ENCODE peak calls at places on chromosome 21, in four cellular contexts. X is SJSA1; Z is upper lobe of right lung; O is CD4-positive, CD25-positive, alpha-beta regulatory T cell. D is an unnamed sample.
A peak's percentile ranks its signal among the peaks of the same experiment; 100 is the strongest.

GRCh38 chr21:41678944-41679343 is 87.9 kb downstream of the RIPK4 start:
- DNase-seq in O (no peak), Z (peak; percentile 95), X (peak; percentile 99), D (peak; percentile 99)

GRCh38 chr21:42711667-42712066 is 58.2 kb downstream of the PDE9A start:
- DNase-seq in Z (no peak), O (no peak), X (no peak), D (no peak)

GRCh38 chr21:26070822-26071425 is 99.6 kb downstream of the APP start:
- DNase-seq in O (peak; percentile 79), X (no peak), Z (no peak), D (peak; percentile 32)

GRCh38 chr21:27759091-27759659 is 792.3 kb upstream of the ADAMTS5 start:
- DNase-seq in Z (peak; percentile 66), O (no peak), X (no peak), D (peak; percentile 43)

GRCh38 chr21:42162831-42163510 is 56.0 kb upstream of the ABCG1 start:
- DNase-seq in X (peak; percentile 41), O (no peak), Z (peak; percentile 45), D (no peak)

GRCh38 chr21:17903929-17904639 is 84.9 kb upstream of the C21orf91 start:
- DNase-seq in Z (no peak), O (no peak), X (no peak), D (no peak)

GRCh38 chr21:33948096-33948950 is 32.7 kb upstream of the ATP5PO start:
- DNase-seq in X (peak; percentile 74), O (peak; percentile 98), Z (peak; percentile 72), D (peak; percentile 75)

GRCh38 chr21:42161957-42162681 is 56.8 kb upstream of the ABCG1 start:
- DNase-seq in X (peak; percentile 44), Z (peak; percentile 54), O (peak; percentile 33), D (no peak)

GRCh38 chr21:32921632-32922230 is 104.0 kb upstream of the OLIG2 start:
- DNase-seq in X (no peak), Z (peak; percentile 72), O (peak; percentile 36), D (peak; percentile 23)

GRCh38 chr21:15054606-15055239 is 10.1 kb downstream of the NRIP1 start:
- DNase-seq in Z (no peak), O (no peak), X (no peak), D (no peak)

GRCh38 chr21:33011462-33011861 is 14.3 kb upstream of the OLIG2 start:
- DNase-seq in Z (no peak), X (peak; percentile 42), O (no peak), D (no peak)

GRCh38 chr21:31509108-31510017 is 150.1 kb upstream of the SOD1 start:
- DNase-seq in Z (no peak), O (peak; percentile 93), X (peak; percentile 81), D (peak; percentile 57)

GRCh38 chr21:32520885-32521735 is 64.2 kb downstream of the TCP10L start:
- DNase-seq in O (no peak), X (peak; percentile 91), Z (peak; percentile 76), D (no peak)

GRCh38 chr21:22201142-22201541 is 1202.9 kb downstream of the NCAM2 start:
- DNase-seq in X (no peak), O (no peak), Z (no peak), D (peak; percentile 19)

GRCh38 chr21:36297938-36298572 is 21.9 kb upstream of the MORC3 start:
- DNase-seq in Z (peak; percentile 52), O (peak; percentile 97), X (no peak), D (peak; percentile 52)

GRCh38 chr21:22791986-22792560 is 1793.9 kb downstream of the NCAM2 start:
- DNase-seq in X (no peak), Z (no peak), O (peak; percentile 34), D (no peak)

GRCh38 chr21:16789636-16790035 is 723.2 kb upstream of the CXADR start:
- DNase-seq in X (no peak), O (no peak), Z (no peak), D (no peak)

GRCh38 chr21:28554660-28555475 is 437.8 kb downstream of the LTN1 start:
- DNase-seq in Z (no peak), O (no peak), X (peak; percentile 46), D (peak; percentile 64)

DNA sequence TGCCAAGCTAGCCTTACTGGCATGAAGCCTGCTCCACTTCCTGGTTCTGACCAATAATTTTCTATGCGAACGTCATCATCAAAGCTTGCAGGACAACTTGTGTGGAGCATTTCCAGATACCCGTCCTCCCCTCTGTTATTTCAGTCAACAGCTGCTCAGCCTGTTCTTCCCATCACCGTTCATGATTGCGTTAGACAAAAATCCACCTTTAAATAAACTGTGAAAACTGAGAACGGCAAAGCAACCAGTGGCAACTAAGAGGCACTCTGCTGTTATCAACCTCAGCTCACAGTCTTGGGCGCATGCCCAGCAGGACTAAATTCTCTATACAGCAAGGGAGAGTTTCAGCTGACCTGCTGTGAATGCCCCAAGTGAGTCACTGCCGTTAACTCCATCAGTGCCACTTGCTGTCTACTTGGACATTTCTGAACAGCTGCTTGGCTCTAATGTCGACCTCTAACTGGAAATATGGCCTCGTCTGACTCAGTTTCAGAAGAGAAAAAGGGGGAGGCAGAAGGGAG is 207.4 kb upstream of the RUNX1 start:
- DNase-seq in Z (peak; percentile 87), O (no peak), X (peak; percentile 94), D (peak; percentile 37)
- H3K4me3 ChIP-seq in Z (no peak overlapping the region), O (no peak overlapping the region), X (peak overlapping the region; percentile 21), D (peak overlapping the region; percentile 18)

GRCh38 chr21:45162115-45162514 is 87.7 kb downstream of the ADARB1 start:
- DNase-seq in O (no peak), Z (no peak), X (no peak), D (no peak)
- H3K9me3 ChIP-seq in O (no peaks in the 10 kb centered on the region), Z (no peaks in the 10 kb centered on the region), X (no peaks in the 10 kb centered on the region), D (no peaks in the 10 kb centered on the region)

GRCh38 chr21:37561941-37562919 is 195.7 kb downstream of the DYRK1A start:
- DNase-seq in X (no peak), O (no peak), Z (no peak), D (no peak)
- H3K4me3 ChIP-seq in X (no peak overlapping the region), O (no peak overlapping the region), Z (no peak overlapping the region), D (no peak overlapping the region)

GRCh38 chr21:40013001-40013735 is 145.9 kb downstream of the PCP4 start:
- DNase-seq in Z (no peak), X (no peak), O (no peak), D (no peak)
- H3K9me3 ChIP-seq in Z (no peaks in the 10 kb centered on the region), X (peaks cover 5% of the 10 kb centered on the region), O (no peaks in the 10 kb centered on the region), D (no peaks in the 10 kb centered on the region)

GRCh38 chr21:44509539-44509938 is 30.5 kb downstream of the KRTAP10-1 start:
- DNase-seq in O (no peak), Z (peak; percentile 92), X (no peak), D (no peak)

GRCh38 chr21:44511219-44511937 is 28.6 kb downstream of the KRTAP10-1 start:
- DNase-seq in X (no peak), Z (no peak), O (no peak), D (no peak)

GRCh38 chr21:44510109-44510507 is 29.9 kb downstream of the KRTAP10-1 start:
- DNase-seq in Z (no peak), O (no peak), X (no peak), D (no peak)

GRCh38 chr21:44511938-44512275 is 28.1 kb downstream of the KRTAP10-1 start:
- DNase-seq in Z (no peak), O (no peak), X (no peak), D (no peak)

DNA sequence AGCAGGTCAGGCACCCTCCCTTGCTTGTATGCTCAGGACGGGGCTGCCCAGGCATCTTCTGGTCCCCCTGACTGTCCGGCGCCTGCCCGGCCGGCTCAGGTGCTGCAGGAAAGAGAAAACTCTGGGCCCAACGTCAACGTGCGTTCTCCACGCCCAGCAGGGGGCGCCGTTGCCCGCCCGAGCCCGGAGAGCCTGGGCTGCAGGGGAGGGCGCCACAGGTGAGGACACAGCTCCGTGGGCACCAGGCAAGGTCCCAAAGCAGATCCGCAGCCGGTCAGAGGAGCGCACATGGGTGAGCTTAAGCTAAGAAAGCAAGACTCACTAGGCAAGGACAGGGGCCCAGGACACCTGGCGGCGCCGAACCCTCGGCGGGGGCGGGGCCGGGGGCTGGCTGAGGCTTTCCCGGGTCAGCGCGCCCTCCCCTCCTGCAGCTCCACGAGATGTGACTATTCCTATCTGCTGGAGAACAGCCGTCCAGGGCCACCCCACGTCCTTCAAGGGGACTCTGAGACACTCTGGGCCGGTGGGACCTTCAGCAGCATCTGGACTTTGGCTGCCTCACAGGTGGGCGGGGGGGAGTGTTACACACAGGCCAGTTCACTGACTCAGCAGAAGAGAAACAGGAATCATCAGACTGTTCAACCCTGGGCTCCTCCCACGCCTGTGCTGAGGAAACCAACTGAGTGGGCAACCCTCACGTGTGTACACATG is 29.3 kb downstream of the KRTAP10-1 start:
- DNase-seq in O (peak; percentile 70), X (no peak), Z (peak; percentile 87), D (peak; percentile 89)
- H3K4me3 ChIP-seq in O (peak overlapping the region; percentile 19), X (no peak overlapping the region), Z (no peak overlapping the region), D (peak overlapping the region; percentile 49)

GRCh38 chr21:39803393-39803792 is 58.4 kb downstream of the IGSF5 start:
- DNase-seq in X (no peak), Z (no peak), O (no peak), D (no peak)
- H3K9me3 ChIP-seq in X (no peaks in the 10 kb centered on the region), Z (no peaks in the 10 kb centered on the region), O (no peaks in the 10 kb centered on the region), D (no peaks in the 10 kb centered on the region)

GRCh38 chr21:46287541-46287940 is 1.4 kb downstream of the YBEY start:
- DNase-seq in O (no peak), Z (no peak), X (no peak), D (no peak)
- H3K4me3 ChIP-seq in O (no peak overlapping the region), Z (peak overlapping the region; percentile 80), X (no peak overlapping the region), D (peak overlapping the region; percentile 68)